ENCODE peak calls at places on chromosomes 5 and 9, in four cellular contexts. One of them, this sample, is unnamed.

GRCh38 chr9:83708515-83709158 is 879 bp upstream of the UBQLN1 start:
- DNase-seq in GM12891: peak
- DNase-seq in activated gamma-delta T cell treated with Interleukin-2 at 50 U/mL for 16 hours: peak
- DNase-seq in activated CD8-positive, alpha-beta T cell treated with anti-CD3 and anti-CD28 coated beads for 36 hours: peak
- DNase-seq in this sample: peak

GRCh38 chr5:111143910-111144309 is 51.8 kb downstream of the WDR36 start:
- DNase-seq in GM12891: no peak
- DNase-seq in activated gamma-delta T cell treated with Interleukin-2 at 50 U/mL for 16 hours: no peak
- DNase-seq in activated CD8-positive, alpha-beta T cell treated with anti-CD3 and anti-CD28 coated beads for 36 hours: no peak
- DNase-seq in this sample: no peak

GRCh38 chr9:130996672-130997394 is 12.1 kb upstream of the LAMC3 start:
- DNase-seq in GM12891: no peak
- DNase-seq in activated gamma-delta T cell treated with Interleukin-2 at 50 U/mL for 16 hours: no peak
- DNase-seq in activated CD8-positive, alpha-beta T cell treated with anti-CD3 and anti-CD28 coated beads for 36 hours: no peak
- DNase-seq in this sample: no peak

GRCh38 chr5:92801921-92802320 is 779.1 kb downstream of the NR2F1-AS1 start:
- DNase-seq in GM12891: no peak
- DNase-seq in activated gamma-delta T cell treated with Interleukin-2 at 50 U/mL for 16 hours: no peak
- DNase-seq in activated CD8-positive, alpha-beta T cell treated with anti-CD3 and anti-CD28 coated beads for 36 hours: no peak
- DNase-seq in this sample: no peak

GRCh38 chr9:132551556-132551955 is 30.9 kb upstream of the BARHL1 start:
- DNase-seq in GM12891: no peak
- DNase-seq in activated gamma-delta T cell treated with Interleukin-2 at 50 U/mL for 16 hours: no peak
- DNase-seq in activated CD8-positive, alpha-beta T cell treated with anti-CD3 and anti-CD28 coated beads for 36 hours: no peak
- DNase-seq in this sample: no peak

GRCh38 chr9:137972355-137972987 is 94.9 kb downstream of the CACNA1B start:
- DNase-seq in GM12891: no peak
- DNase-seq in activated gamma-delta T cell treated with Interleukin-2 at 50 U/mL for 16 hours: no peak
- DNase-seq in activated CD8-positive, alpha-beta T cell treated with anti-CD3 and anti-CD28 coated beads for 36 hours: no peak
- DNase-seq in this sample: no peak

GRCh38 chr9:90102292-90102901 is 497.6 kb downstream of the GADD45G start:
- DNase-seq in GM12891: peak
- DNase-seq in activated gamma-delta T cell treated with Interleukin-2 at 50 U/mL for 16 hours: peak
- DNase-seq in activated CD8-positive, alpha-beta T cell treated with anti-CD3 and anti-CD28 coated beads for 36 hours: peak
- DNase-seq in this sample: peak

GRCh38 chr5:178786859-178787499 is 56.5 kb upstream of the ZNF354A start:
- DNase-seq in GM12891: no peak
- DNase-seq in activated gamma-delta T cell treated with Interleukin-2 at 50 U/mL for 16 hours: no peak
- DNase-seq in activated CD8-positive, alpha-beta T cell treated with anti-CD3 and anti-CD28 coated beads for 36 hours: no peak
- DNase-seq in this sample: no peak

GRCh38 chr9:133099726-133100517 is 21.1 kb downstream of the RALGDS start:
- DNase-seq in GM12891: no peak
- DNase-seq in activated gamma-delta T cell treated with Interleukin-2 at 50 U/mL for 16 hours: no peak
- DNase-seq in activated CD8-positive, alpha-beta T cell treated with anti-CD3 and anti-CD28 coated beads for 36 hours: no peak
- DNase-seq in this sample: no peak

GRCh38 chr9:83242066-83242465 is 179.1 kb upstream of the RASEF start:
- DNase-seq in GM12891: no peak
- DNase-seq in activated gamma-delta T cell treated with Interleukin-2 at 50 U/mL for 16 hours: no peak
- DNase-seq in activated CD8-positive, alpha-beta T cell treated with anti-CD3 and anti-CD28 coated beads for 36 hours: no peak
- DNase-seq in this sample: no peak

GRCh38 chr9:110048473-110048975 is 159.4 kb downstream of the C9orf152 start:
- DNase-seq in GM12891: peak
- DNase-seq in activated gamma-delta T cell treated with Interleukin-2 at 50 U/mL for 16 hours: peak
- DNase-seq in activated CD8-positive, alpha-beta T cell treated with anti-CD3 and anti-CD28 coated beads for 36 hours: peak
- DNase-seq in this sample: peak

GRCh38 chr5:23419115-23419514 is 88.3 kb upstream of the PRDM9 start:
- DNase-seq in GM12891: no peak
- DNase-seq in activated gamma-delta T cell treated with Interleukin-2 at 50 U/mL for 16 hours: no peak
- DNase-seq in activated CD8-positive, alpha-beta T cell treated with anti-CD3 and anti-CD28 coated beads for 36 hours: no peak
- DNase-seq in this sample: no peak

GRCh38 chr9:99030082-99030481 is 74.8 kb upstream of the TGFBR1 start:
- DNase-seq in GM12891: no peak
- DNase-seq in activated gamma-delta T cell treated with Interleukin-2 at 50 U/mL for 16 hours: no peak
- DNase-seq in activated CD8-positive, alpha-beta T cell treated with anti-CD3 and anti-CD28 coated beads for 36 hours: no peak
- DNase-seq in this sample: no peak

GRCh38 chr5:120362426-120362825 is 101.7 kb upstream of the PRR16 start:
- DNase-seq in GM12891: no peak
- DNase-seq in activated gamma-delta T cell treated with Interleukin-2 at 50 U/mL for 16 hours: no peak
- DNase-seq in activated CD8-positive, alpha-beta T cell treated with anti-CD3 and anti-CD28 coated beads for 36 hours: no peak
- DNase-seq in this sample: no peak

GRCh38 chr5:169647566-169647965 is 10.5 kb downstream of the DOCK2 start:
- DNase-seq in GM12891: no peak
- DNase-seq in activated gamma-delta T cell treated with Interleukin-2 at 50 U/mL for 16 hours: no peak
- DNase-seq in activated CD8-positive, alpha-beta T cell treated with anti-CD3 and anti-CD28 coated beads for 36 hours: no peak
- DNase-seq in this sample: no peak

GRCh38 chr9:3528466-3528865 is 2.7 kb upstream of the RFX3 start:
- DNase-seq in GM12891: no peak
- DNase-seq in activated gamma-delta T cell treated with Interleukin-2 at 50 U/mL for 16 hours: peak
- DNase-seq in activated CD8-positive, alpha-beta T cell treated with anti-CD3 and anti-CD28 coated beads for 36 hours: peak
- DNase-seq in this sample: no peak

GRCh38 chr5:122419195-122419894 is 107.3 kb downstream of the SNCAIP start:
- DNase-seq in GM12891: no peak
- DNase-seq in activated gamma-delta T cell treated with Interleukin-2 at 50 U/mL for 16 hours: no peak
- DNase-seq in activated CD8-positive, alpha-beta T cell treated with anti-CD3 and anti-CD28 coated beads for 36 hours: no peak
- DNase-seq in this sample: no peak

GRCh38 chr9:125447202-125447802 is 185.7 kb downstream of the GAPVD1 start:
- DNase-seq in GM12891: no peak
- DNase-seq in activated gamma-delta T cell treated with Interleukin-2 at 50 U/mL for 16 hours: no peak
- DNase-seq in activated CD8-positive, alpha-beta T cell treated with anti-CD3 and anti-CD28 coated beads for 36 hours: no peak
- DNase-seq in this sample: no peak

GRCh38 chr5:35857606-35858205 is 1.0 kb downstream of the IL7R start:
- DNase-seq in GM12891: no peak
- DNase-seq in activated gamma-delta T cell treated with Interleukin-2 at 50 U/mL for 16 hours: no peak
- DNase-seq in activated CD8-positive, alpha-beta T cell treated with anti-CD3 and anti-CD28 coated beads for 36 hours: no peak
- DNase-seq in this sample: no peak

GRCh38 chr5:149603210-149603609 is 21.9 kb downstream of the ARHGEF37 start:
- DNase-seq in GM12891: no peak
- DNase-seq in activated gamma-delta T cell treated with Interleukin-2 at 50 U/mL for 16 hours: no peak
- DNase-seq in activated CD8-positive, alpha-beta T cell treated with anti-CD3 and anti-CD28 coated beads for 36 hours: no peak
- DNase-seq in this sample: no peak

GRCh38 chr5:31698667-31699066 is 59.7 kb downstream of the PDZD2 start:
- DNase-seq in GM12891: no peak
- DNase-seq in activated gamma-delta T cell treated with Interleukin-2 at 50 U/mL for 16 hours: no peak
- DNase-seq in activated CD8-positive, alpha-beta T cell treated with anti-CD3 and anti-CD28 coated beads for 36 hours: no peak
- DNase-seq in this sample: no peak

GRCh38 chr5:178081571-178082244 is 31.6 kb upstream of the N4BP3 start:
- DNase-seq in GM12891: no peak
- DNase-seq in activated gamma-delta T cell treated with Interleukin-2 at 50 U/mL for 16 hours: no peak
- DNase-seq in activated CD8-positive, alpha-beta T cell treated with anti-CD3 and anti-CD28 coated beads for 36 hours: no peak
- DNase-seq in this sample: no peak

GRCh38 chr9:4464911-4465513 is 25.3 kb upstream of the SLC1A1 start:
- DNase-seq in GM12891: peak
- DNase-seq in activated gamma-delta T cell treated with Interleukin-2 at 50 U/mL for 16 hours: no peak
- DNase-seq in activated CD8-positive, alpha-beta T cell treated with anti-CD3 and anti-CD28 coated beads for 36 hours: no peak
- DNase-seq in this sample: peak

GRCh38 chr9:77582572-77583365 is 65.4 kb downstream of the GNA14 start:
- DNase-seq in GM12891: no peak
- DNase-seq in activated gamma-delta T cell treated with Interleukin-2 at 50 U/mL for 16 hours: no peak
- DNase-seq in activated CD8-positive, alpha-beta T cell treated with anti-CD3 and anti-CD28 coated beads for 36 hours: no peak
- DNase-seq in this sample: no peak

GRCh38 chr5:139482050-139482889 is at the start of gene STING1:
- DNase-seq in GM12891: no peak
- DNase-seq in activated gamma-delta T cell treated with Interleukin-2 at 50 U/mL for 16 hours: peak
- DNase-seq in activated CD8-positive, alpha-beta T cell treated with anti-CD3 and anti-CD28 coated beads for 36 hours: peak
- DNase-seq in this sample: no peak

GRCh38 chr9:87550253-87550954 is 52.7 kb downstream of the DAPK1 start:
- DNase-seq in GM12891: no peak
- DNase-seq in activated gamma-delta T cell treated with Interleukin-2 at 50 U/mL for 16 hours: no peak
- DNase-seq in activated CD8-positive, alpha-beta T cell treated with anti-CD3 and anti-CD28 coated beads for 36 hours: no peak
- DNase-seq in this sample: no peak

GRCh38 chr9:127788337-127789011 is 2.6 kb downstream of the CDK9 start:
- DNase-seq in GM12891: no peak
- DNase-seq in activated gamma-delta T cell treated with Interleukin-2 at 50 U/mL for 16 hours: no peak
- DNase-seq in activated CD8-positive, alpha-beta T cell treated with anti-CD3 and anti-CD28 coated beads for 36 hours: peak
- DNase-seq in this sample: no peak

GRCh38 chr9:97889941-97890557 is 32.3 kb downstream of the TRMO start:
- DNase-seq in GM12891: peak
- DNase-seq in activated gamma-delta T cell treated with Interleukin-2 at 50 U/mL for 16 hours: peak
- DNase-seq in activated CD8-positive, alpha-beta T cell treated with anti-CD3 and anti-CD28 coated beads for 36 hours: peak
- DNase-seq in this sample: peak

GRCh38 chr5:112687306-112687705 is 50.4 kb upstream of the APC start:
- DNase-seq in GM12891: no peak
- DNase-seq in activated gamma-delta T cell treated with Interleukin-2 at 50 U/mL for 16 hours: no peak
- DNase-seq in activated CD8-positive, alpha-beta T cell treated with anti-CD3 and anti-CD28 coated beads for 36 hours: no peak
- DNase-seq in this sample: no peak